ENCODE peak calls at places on chromosomes 12 and 14, in nine cellular contexts. T is right cardiac atrium; Q is pancreas; F is adipocyte; A is CD8-positive, alpha-beta T cell; D is heart right ventricle; J is A549; U is GM23248; M is psoas muscle. R is an unnamed sample. For H3K4me1, the result is how much of the 10 kb centered on the place peaks cover.

GRCh38 chr12:131939007-131939406 is 9.9 kb downstream of the PUS1 start:
- DNase-seq in F (no peak), U (no peak), M (no peak), J (no peak), A (no peak), D (no peak), Q (no peak), T (no peak), R (no peak)

GRCh38 chr14:93056166-93056839 is 59.4 kb downstream of the ITPK1 start:
- DNase-seq in U (peak), F (peak), M (no peak), A (no peak), D (no peak), Q (no peak), J (peak), T (no peak), R (no peak)

GRCh38 chr12:47717443-47718193 is 7.7 kb downstream of the ENDOU start:
- DNase-seq in T (peak), J (peak), A (peak), Q (peak), D (peak), U (peak), F (peak), M (peak), R (peak)

GRCh38 chr12:97148941-97149559 is 242.0 kb downstream of the NEDD1 start:
- DNase-seq in D (peak), F (peak), Q (peak), A (peak), J (peak), T (peak), U (peak), M (peak), R (peak)

GRCh38 chr14:77036484-77037337 is 8.2 kb upstream of the IRF2BPL start:
- DNase-seq in J (no peak), T (no peak), D (no peak), Q (no peak), A (no peak), F (peak), M (no peak), U (no peak), R (peak)

GRCh38 chr14:65137648-65138317 is 35.5 kb upstream of the MAX start:
- DNase-seq in T (no peak), M (no peak), A (no peak), U (peak), F (no peak), J (no peak), D (peak), Q (no peak), R (no peak)

GRCh38 chr14:94132285-94132887 is 3.0 kb upstream of the IFI27L2 start:
- DNase-seq in J (peak), T (no peak), D (peak), F (peak), Q (peak), A (peak), U (peak), M (no peak), R (peak)

GRCh38 chr12:124661382-124661781 is 94.0 kb upstream of the NCOR2 start:
- DNase-seq in J (peak), U (peak), Q (no peak), F (no peak), M (no peak), D (no peak), T (peak), A (no peak), R (no peak)

GRCh38 chr12:42706331-42706730 is 116.8 kb upstream of the PRICKLE1 start:
- DNase-seq in D (no peak), T (no peak), U (peak), J (no peak), A (no peak), M (no peak), Q (no peak), F (peak), R (no peak)

GRCh38 chr12:132207083-132207775 is 63.0 kb downstream of the NOC4L start:
- DNase-seq in U (no peak), F (no peak), D (no peak), Q (no peak), J (no peak), T (no peak), A (no peak), M (no peak), R (no peak)

GRCh38 chr14:31827325-31827724 is 249.8 kb upstream of the ARHGAP5 start:
- DNase-seq in T (no peak), M (no peak), Q (no peak), J (no peak), A (no peak), U (no peak), D (no peak), F (no peak), R (no peak)

GRCh38 chr14:36515105-36515593 is 4.9 kb downstream of the NKX2-1 start:
- DNase-seq in J (no peak), U (no peak), T (no peak), Q (no peak), A (no peak), F (no peak), D (no peak), M (no peak), R (no peak)

GRCh38 chr14:104513641-104514046 is 65.9 kb upstream of the C14orf180 start:
- DNase-seq in F (no peak), D (no peak), J (no peak), Q (no peak), U (no peak), M (no peak), A (no peak), T (no peak), R (no peak)

GRCh38 chr12:54306925-54307731 is 6.3 kb upstream of the NFE2 start:
- DNase-seq in T (peak), A (no peak), M (peak), F (peak), U (peak), Q (no peak), D (peak), J (peak), R (no peak)

GRCh38 chr14:24432259-24433131 is 2.7 kb downstream of the KHNYN start:
- DNase-seq in F (no peak), A (no peak), Q (no peak), U (peak), D (no peak), J (no peak), M (no peak), T (no peak), R (no peak)

GRCh38 chr14:44112774-44113460 is 394.2 kb downstream of the FSCB start:
- DNase-seq in U (no peak), D (no peak), Q (no peak), A (no peak), M (no peak), T (no peak), F (no peak), J (no peak), R (no peak)

GRCh38 chr14:76981670-76982069 is 46.8 kb downstream of the IRF2BPL start:
- DNase-seq in A (no peak), M (no peak), D (no peak), T (no peak), U (no peak), Q (no peak), J (no peak), F (no peak), R (no peak)

GRCh38 chr12:109729837-109730200 is 16.2 kb downstream of the FAM222A start:
- DNase-seq in D (no peak), M (no peak), Q (no peak), U (no peak), T (no peak), J (no peak), A (no peak), F (no peak), R (no peak)

GRCh38 chr12:62382526-62382925 is 84.1 kb upstream of the MON2 start:
- DNase-seq in A (no peak), J (no peak), U (no peak), D (no peak), M (no peak), T (no peak), F (no peak), Q (no peak), R (no peak)

GRCh38 chr12:106145539-106146447 is 7.0 kb upstream of the NUAK1 start:
- DNase-seq in A (no peak), Q (peak), U (no peak), F (no peak), D (peak), J (no peak), T (peak), M (no peak), R (no peak)

GRCh38 chr12:57205931-57206330 is 10.7 kb upstream of the NXPH4 start:
- DNase-seq in D (no peak), F (no peak), A (no peak), Q (no peak), U (no peak), T (no peak), J (no peak), M (no peak), R (no peak)

GRCh38 chr14:101033446-101034165 is 130.1 kb upstream of the RTL1 start:
- DNase-seq in A (no peak), J (no peak), U (no peak), F (no peak), T (no peak), Q (no peak), M (no peak), D (no peak), R (no peak)

GRCh38 chr12:64400041-64400440 is 4.2 kb upstream of the XPOT start:
- DNase-seq in T (no peak), D (no peak), F (peak), Q (no peak), M (no peak), A (no peak), J (peak), U (peak), R (no peak)

GRCh38 chr12:12721251-12721689 is 4.1 kb downstream of the CDKN1B start:
- DNase-seq in A (no peak), D (no peak), T (no peak), Q (no peak), U (peak), F (no peak), M (no peak), J (peak), R (peak)

GRCh38 chr14:56274556-56274955 is 156.3 kb downstream of the PELI2 start:
- DNase-seq in Q (no peak), M (no peak), F (peak), J (no peak), A (no peak), T (no peak), U (peak), D (no peak), R (no peak)

GRCh38 chr14:69956970-69957369 is 77.8 kb downstream of the SMOC1 start:
- DNase-seq in U (no peak), J (no peak), M (no peak), Q (no peak), D (no peak), T (no peak), A (no peak), F (no peak), R (no peak)

DNA sequence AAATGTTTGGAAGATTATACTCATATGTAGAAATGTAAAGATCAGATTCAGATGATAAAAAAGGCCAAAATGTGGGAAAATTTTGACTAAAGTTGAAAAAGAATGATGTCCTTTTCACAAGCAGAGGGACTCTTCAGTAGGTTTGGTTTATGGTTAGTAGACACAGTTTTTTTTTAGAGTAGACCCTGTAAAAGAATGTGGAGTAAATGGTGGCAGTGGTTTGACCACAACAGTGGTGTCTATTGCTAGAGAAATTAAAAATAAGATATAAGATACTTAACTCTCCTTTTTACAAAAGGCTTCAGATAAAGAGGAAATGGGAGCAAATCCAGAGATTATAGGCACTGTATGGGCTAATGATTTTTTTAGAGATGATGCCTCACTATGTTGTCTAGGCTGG is 21.8 kb downstream of the RAP1B start:
- DNase-seq in D (no peak), A (no peak), U (no peak), F (no peak), T (no peak), Q (no peak), M (no peak), J (no peak), R (no peak)
- H3K4me1 ChIP-seq in D (half or more), A (half or more), U (half or more), F (under half), T (under half), Q (under half), M (under half), J (under half), R (half or more)

GRCh38 chr12:122886851-122887816 is 8.8 kb downstream of the VPS37B start:
- DNase-seq in M (no peak), Q (peak), U (peak), F (no peak), T (no peak), J (peak), A (no peak), D (no peak), R (peak)

GRCh38 chr12:122891661-122892525 is 4.0 kb downstream of the VPS37B start:
- DNase-seq in J (peak), T (no peak), M (no peak), D (no peak), F (peak), U (peak), A (no peak), Q (no peak), R (no peak)

GRCh38 chr12:122888232-122888752 is 7.6 kb downstream of the VPS37B start:
- DNase-seq in U (peak), A (no peak), D (no peak), J (peak), T (no peak), M (no peak), F (peak), Q (peak), R (peak)

GRCh38 chr12:122887817-122888212 is 8.1 kb downstream of the VPS37B start:
- DNase-seq in Q (no peak), F (no peak), A (no peak), M (no peak), U (no peak), J (no peak), D (no peak), T (no peak), R (no peak)

GRCh38 chr12:122889658-122890561 is 6.0 kb downstream of the VPS37B start:
- DNase-seq in U (no peak), F (no peak), Q (no peak), D (no peak), A (no peak), M (no peak), J (no peak), T (no peak), R (no peak)
- H3K4me1 ChIP-seq in U (half or more), F (under half), Q (half or more), D (half or more), A (half or more), M (half or more), J (half or more), T (under half), R (under half)

DNA sequence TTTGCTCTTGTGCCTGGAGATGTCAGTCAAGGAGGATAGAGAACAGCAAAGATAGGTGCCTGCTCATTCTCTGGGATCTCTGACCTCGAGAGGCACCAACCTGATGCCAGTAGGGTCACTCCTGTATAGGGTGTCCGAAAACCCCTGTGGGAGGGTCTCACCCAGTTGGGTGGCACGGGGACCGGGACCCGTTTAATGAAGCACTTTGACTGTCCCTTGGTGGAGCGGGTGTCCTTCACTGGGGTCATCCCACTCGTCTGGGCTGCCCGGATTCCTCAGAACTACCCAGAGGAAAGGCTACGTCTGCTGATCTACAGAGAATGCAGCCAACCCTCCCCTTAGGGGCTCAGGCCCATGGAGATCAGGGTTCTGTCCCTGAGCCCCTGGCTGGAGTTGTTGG is 157.6 kb downstream of the CAPZA3 start:
- DNase-seq in J (no peak), F (no peak), D (no peak), A (no peak), U (no peak), M (no peak), T (no peak), Q (no peak), R (no peak)
- H3K4me1 ChIP-seq in J (under half), F (under half), D (under half), A (under half), U (under half), M (under half), T (under half), Q (under half), R (under half)

GRCh38 chr12:121251838-121252237 is 41.9 kb downstream of the P2RX4 start:
- DNase-seq in T (no peak), F (no peak), Q (no peak), D (no peak), M (no peak), J (no peak), U (no peak), A (no peak), R (no peak)
- H3K4me1 ChIP-seq in T (under half), F (under half), Q (under half), D (under half), M (under half), J (under half), U (under half), A (under half), R (under half)